ENCODE peak calls at places on chromosome 11, in eight cellular contexts. W is A549, T is K562, I is uterus, U is HCT116, Y is ovary, D is suprapubic skin, N is adrenal gland. J is an unnamed sample.

GRCh38 chr11:11396290-11397042 is 43.4 kb upstream of the CSNK2A3 start:
- DNase-seq in W (no peak), T (no peak), I (peak), U (no peak), Y (peak), D (no peak), N (no peak), J (no peak)

GRCh38 chr11:47355283-47356128 is 3.0 kb upstream of the MYBPC3 start:
- DNase-seq in W (peak), T (peak), I (peak), U (peak), Y (peak), D (peak), N (peak), J (peak)

GRCh38 chr11:133015457-133015856 is 516.8 kb downstream of the OPCML start:
- DNase-seq in W (no peak), T (no peak), I (no peak), U (no peak), Y (no peak), D (no peak), N (no peak), J (no peak)

GRCh38 chr11:121958978-121959340 is 157.1 kb downstream of the BLID start:
- DNase-seq in W (no peak), T (no peak), I (no peak), U (no peak), Y (no peak), D (no peak), N (no peak), J (no peak)

GRCh38 chr11:115226556-115226955 is 277.7 kb downstream of the CADM1 start:
- DNase-seq in W (peak), T (no peak), I (no peak), U (no peak), Y (no peak), D (no peak), N (no peak), J (no peak)

GRCh38 chr11:119974467-119974866 is 163.4 kb downstream of the TRIM29 start:
- DNase-seq in W (no peak), T (no peak), I (no peak), U (no peak), Y (no peak), D (no peak), N (no peak), J (no peak)

GRCh38 chr11:122724520-122724919 is 69.0 kb downstream of the UBASH3B start:
- DNase-seq in W (no peak), T (no peak), I (no peak), U (no peak), Y (no peak), D (no peak), N (no peak), J (no peak)

GRCh38 chr11:103730151-103730940 is 306.1 kb upstream of the DDI1 start:
- DNase-seq in W (no peak), T (no peak), I (no peak), U (no peak), Y (no peak), D (no peak), N (no peak), J (no peak)

GRCh38 chr11:34104680-34105078 is 750 bp upstream of the NAT10 start:
- DNase-seq in W (no peak), T (no peak), I (no peak), U (no peak), Y (no peak), D (no peak), N (no peak), J (no peak)

GRCh38 chr11:5992604-5993251 is 5.9 kb upstream of the OR52L1 start:
- DNase-seq in W (peak), T (peak), I (no peak), U (peak), Y (no peak), D (no peak), N (no peak), J (no peak)

GRCh38 chr11:12388171-12388570 is 10.8 kb downstream of the PARVA start:
- DNase-seq in W (no peak), T (no peak), I (no peak), U (no peak), Y (no peak), D (no peak), N (no peak), J (no peak)

GRCh38 chr11:91926967-91927366 is 297.7 kb upstream of the FAT3 start:
- DNase-seq in W (no peak), T (no peak), I (peak), U (no peak), Y (no peak), D (no peak), N (peak), J (no peak)

GRCh38 chr11:96130061-96130460 is 206.2 kb upstream of the MTMR2 start:
- DNase-seq in W (no peak), T (no peak), I (no peak), U (no peak), Y (no peak), D (no peak), N (no peak), J (no peak)

GRCh38 chr11:112238041-112238440 is 11.8 kb downstream of the PTS start:
- DNase-seq in W (no peak), T (no peak), I (no peak), U (no peak), Y (no peak), D (no peak), N (no peak), J (no peak)

GRCh38 chr11:35236667-35237003 is 97.7 kb downstream of the CD44 start:
- DNase-seq in W (no peak), T (no peak), I (no peak), U (no peak), Y (no peak), D (no peak), N (no peak), J (no peak)

GRCh38 chr11:71426413-71426812 is 21.8 kb downstream of the DHCR7 start:
- DNase-seq in W (no peak), T (no peak), I (no peak), U (no peak), Y (no peak), D (no peak), N (no peak), J (no peak)

GRCh38 chr11:11020219-11020726 is 162.4 kb upstream of the ZBED5 start:
- DNase-seq in W (no peak), T (no peak), I (no peak), U (no peak), Y (no peak), D (no peak), N (no peak), J (no peak)

GRCh38 chr11:131754671-131755070 is 384.3 kb downstream of the NTM start:
- DNase-seq in W (no peak), T (no peak), I (no peak), U (no peak), Y (no peak), D (no peak), N (no peak), J (no peak)

GRCh38 chr11:63769044-63769718 is 606 bp upstream of the ZFTA start:
- DNase-seq in W (no peak), T (peak), I (peak), U (no peak), Y (peak), D (no peak), N (no peak), J (no peak)

GRCh38 chr11:13668957-13669521 is 571 bp downstream of the FAR1 start:
- DNase-seq in W (peak), T (peak), I (no peak), U (no peak), Y (peak), D (peak), N (peak), J (peak)

GRCh38 chr11:116787786-116788486 is at the start of gene ZPR1:
- DNase-seq in W (peak), T (peak), I (peak), U (peak), Y (peak), D (peak), N (peak), J (peak)

GRCh38 chr11:71574418-71574817 is 8.3 kb downstream of the KRTAP5-11 start:
- DNase-seq in W (no peak), T (no peak), I (no peak), U (no peak), Y (no peak), D (no peak), N (no peak), J (no peak)

GRCh38 chr11:115104851-115105453 is 399.3 kb downstream of the CADM1 start:
- DNase-seq in W (no peak), T (no peak), I (no peak), U (no peak), Y (no peak), D (no peak), N (peak), J (no peak)

GRCh38 chr11:72712168-72712721 is 38.0 kb upstream of the PDE2A start:
- DNase-seq in W (no peak), T (no peak), I (peak), U (no peak), Y (no peak), D (peak), N (peak), J (peak)

GRCh38 chr11:96267490-96268010 is 75.4 kb downstream of the MAML2 start:
- DNase-seq in W (no peak), T (no peak), I (no peak), U (no peak), Y (no peak), D (no peak), N (no peak), J (no peak)

GRCh38 chr11:116366980-116367640 is 405.7 kb downstream of the BUD13 start:
- DNase-seq in W (no peak), T (no peak), I (no peak), U (no peak), Y (no peak), D (no peak), N (no peak), J (no peak)

GRCh38 chr11:122069946-122070345 is 46.1 kb downstream of the BLID start:
- DNase-seq in W (no peak), T (no peak), I (peak), U (no peak), Y (peak), D (no peak), N (peak), J (no peak)

GRCh38 chr11:114053406-114053805 is 6.1 kb upstream of the ZBTB16 start:
- DNase-seq in W (no peak), T (no peak), I (no peak), U (no peak), Y (no peak), D (peak), N (no peak), J (no peak)

GRCh38 chr11:124946735-124947141 is 7.3 kb upstream of the CCDC15 start:
- DNase-seq in W (no peak), T (no peak), I (no peak), U (no peak), Y (no peak), D (no peak), N (no peak), J (no peak)

GRCh38 chr11:64647019-64647805 is 56.2 kb downstream of the SLC22A12 start:
- DNase-seq in W (no peak), T (no peak), I (no peak), U (no peak), Y (no peak), D (no peak), N (no peak), J (no peak)

GRCh38 chr11:116742104-116742503 is 30.7 kb downstream of the BUD13 start:
- DNase-seq in W (no peak), T (no peak), I (no peak), U (no peak), Y (no peak), D (no peak), N (no peak), J (no peak)

GRCh38 chr11:72609045-72609444 is 65.2 kb downstream of the PDE2A start:
- DNase-seq in W (no peak), T (no peak), I (no peak), U (no peak), Y (no peak), D (no peak), N (no peak), J (no peak)

GRCh38 chr11:67564230-67564629 is 19.4 kb upstream of the GSTP1 start:
- DNase-seq in W (no peak), T (no peak), I (no peak), U (no peak), Y (no peak), D (no peak), N (no peak), J (no peak)

GRCh38 chr11:122214080-122214479 is 98.1 kb upstream of the BLID start:
- DNase-seq in W (no peak), T (no peak), I (no peak), U (no peak), Y (no peak), D (no peak), N (no peak), J (no peak)

GRCh38 chr11:25242928-25243327 is 746.1 kb downstream of the LUZP2 start:
- DNase-seq in W (no peak), T (no peak), I (no peak), U (no peak), Y (no peak), D (no peak), N (no peak), J (no peak)

GRCh38 chr11:131099013-131099412 is 182.7 kb upstream of the SNX19 start:
- DNase-seq in W (no peak), T (no peak), I (no peak), U (no peak), Y (no peak), D (no peak), N (no peak), J (no peak)

GRCh38 chr11:128953151-128953550 is 10.5 kb upstream of the TP53AIP1 start:
- DNase-seq in W (no peak), T (no peak), I (no peak), U (no peak), Y (no peak), D (no peak), N (no peak), J (no peak)

GRCh38 chr11:65134240-65134951 is at the start of gene SYVN1:
- DNase-seq in W (peak), T (peak), I (peak), U (peak), Y (peak), D (peak), N (peak), J (peak)

GRCh38 chr11:96328395-96329010 is 14.5 kb downstream of the MAML2 start:
- DNase-seq in W (no peak), T (peak), I (no peak), U (no peak), Y (no peak), D (no peak), N (no peak), J (no peak)

DNA sequence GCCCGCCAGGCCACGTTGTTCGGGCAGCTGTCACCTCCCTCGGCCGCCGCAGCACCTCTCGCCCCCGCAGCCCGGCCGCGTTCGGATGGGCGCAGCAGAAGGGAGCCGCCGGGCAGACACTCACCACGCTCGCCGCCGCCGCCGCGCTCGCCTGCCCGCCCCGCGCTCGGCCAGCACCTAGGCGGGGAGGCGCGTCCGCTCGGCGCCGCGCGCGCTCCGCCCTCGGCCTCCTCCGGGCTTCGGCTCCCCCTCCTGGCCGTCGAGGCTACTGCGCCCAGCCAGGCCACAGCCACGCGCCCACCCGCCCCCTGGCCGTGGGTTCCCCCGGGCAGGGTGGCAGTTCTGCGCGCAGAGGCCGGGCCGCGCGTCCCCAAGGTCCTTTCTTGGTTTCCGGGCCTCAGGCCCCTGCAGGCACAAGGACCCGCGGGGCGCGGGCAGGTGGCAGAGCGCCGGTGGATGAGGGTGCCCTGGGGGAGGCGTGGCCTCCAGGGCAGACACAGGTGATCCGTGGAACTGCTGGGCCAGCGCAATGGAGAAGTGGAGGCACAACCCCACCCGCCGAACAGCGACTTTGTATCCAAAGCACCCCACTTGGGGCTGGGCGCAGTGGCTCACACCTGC is at the start of gene SLC25A22:
- DNase-seq in W (peak), T (peak), I (peak), U (no peak), Y (peak), D (no peak), N (peak), J (no peak)
- TF ChIP-seq POLR2A in W (peak), T (no peak), I (peak), U (peak), Y (no peak), D (no peak), N (no peak), J (no peak)

GRCh38 chr11:69666261-69666660 is 8.9 kb downstream of the LTO1 start:
- DNase-seq in W (no peak), T (no peak), I (peak), U (no peak), Y (no peak), D (peak), N (peak), J (no peak)
- TF ChIP-seq POLR2A in W (no peak), T (no peak), I (no peak), U (no peak), Y (no peak), D (no peak), N (no peak), J (no peak)

GRCh38 chr11:118928870-118929495 is 3.3 kb upstream of the BCL9L start:
- DNase-seq in W (no peak), T (peak), I (peak), U (no peak), Y (no peak), D (peak), N (peak), J (no peak)

GRCh38 chr11:118931576-118931975 is 5.8 kb upstream of the BCL9L start:
- DNase-seq in W (no peak), T (no peak), I (no peak), U (no peak), Y (no peak), D (no peak), N (no peak), J (no peak)

GRCh38 chr11:118930152-118930712 is 4.5 kb upstream of the BCL9L start:
- DNase-seq in W (no peak), T (peak), I (peak), U (peak), Y (peak), D (peak), N (peak), J (peak)

GRCh38 chr11:118928108-118928869 is 2.6 kb upstream of the BCL9L start:
- DNase-seq in W (peak), T (peak), I (peak), U (peak), Y (peak), D (peak), N (peak), J (peak)

DNA sequence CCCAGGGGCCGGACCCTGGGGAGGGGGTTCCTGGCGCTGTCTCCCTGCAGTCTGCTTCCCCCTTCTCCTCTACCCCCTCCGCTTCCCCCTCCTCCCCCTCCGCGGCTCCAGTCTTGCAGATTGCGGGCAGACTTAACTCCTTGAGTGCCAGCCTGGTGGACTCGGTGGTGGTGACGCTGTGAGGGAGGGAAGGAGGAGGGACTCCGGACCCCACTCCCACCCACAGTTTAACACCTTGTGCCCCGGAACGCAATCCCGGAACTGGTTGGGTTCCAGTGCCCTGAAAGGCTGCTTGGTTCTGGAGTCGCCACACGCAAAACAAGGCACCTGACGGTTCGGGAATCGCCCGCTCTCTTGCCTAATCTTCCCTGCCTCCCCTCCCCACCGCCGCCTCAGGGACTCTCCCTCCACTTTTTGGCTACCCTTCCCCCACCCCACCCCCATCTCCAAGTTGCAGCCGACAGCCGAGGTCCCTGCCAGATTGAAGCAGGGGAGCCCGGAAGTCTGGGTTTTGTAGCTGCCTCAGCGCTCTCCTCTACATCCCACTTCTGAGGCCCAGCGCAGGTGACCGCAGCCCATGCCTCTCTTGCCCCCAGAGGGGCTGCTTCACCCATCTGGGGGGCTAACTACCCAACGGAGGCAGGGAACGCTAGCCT is 3.9 kb upstream of the BCL9L start:
- DNase-seq in W (peak), T (peak), I (peak), U (peak), Y (peak), D (peak), N (peak), J (peak)
- TF ChIP-seq POLR2A in W (no peak), T (no peak), I (peak), U (no peak), Y (no peak), D (no peak), N (no peak), J (no peak)

GRCh38 chr11:66183581-66184048 is 84.8 kb upstream of the RAB1B start:
- DNase-seq in W (no peak), T (no peak), I (no peak), U (no peak), Y (no peak), D (no peak), N (no peak), J (no peak)
- TF ChIP-seq POLR2A in W (no peak), T (no peak), I (no peak), U (no peak), Y (no peak), D (no peak), N (no peak), J (no peak)

DNA sequence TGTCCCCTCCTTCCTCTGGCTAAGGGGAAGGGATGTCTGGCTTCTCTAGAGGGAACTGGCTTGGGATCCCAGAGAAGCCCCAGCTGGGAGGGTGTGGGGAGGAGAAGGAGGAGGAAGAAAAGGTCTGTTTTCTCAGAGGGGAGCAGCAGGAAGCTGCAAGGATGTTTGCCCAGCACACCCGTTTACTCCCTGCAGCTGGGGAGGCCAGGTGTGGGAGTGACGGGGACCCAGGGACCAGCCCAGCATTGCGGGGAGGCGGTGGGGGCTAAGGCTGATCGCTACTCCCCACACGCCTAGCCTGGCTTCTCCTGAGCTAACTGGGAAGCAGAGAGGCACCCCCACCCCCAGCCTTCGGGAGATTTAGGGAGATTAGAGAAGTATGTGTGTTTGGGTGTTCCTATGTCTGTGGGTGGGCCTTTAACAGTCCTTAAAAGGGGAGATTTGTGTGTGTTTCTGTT is 3.9 kb downstream of the CREB3L1 start:
- DNase-seq in W (no peak), T (peak), I (peak), U (no peak), Y (no peak), D (no peak), N (no peak), J (no peak)
- TF ChIP-seq POLR2A in W (no peak), T (no peak), I (peak), U (no peak), Y (no peak), D (no peak), N (no peak), J (no peak)

GRCh38 chr11:16148301-16148787 is 208.0 kb downstream of the SOX6 start:
- DNase-seq in W (no peak), T (no peak), I (no peak), U (no peak), Y (peak), D (no peak), N (no peak), J (no peak)
- TF ChIP-seq POLR2A in W (no peak), T (no peak), I (no peak), U (no peak), Y (no peak), D (no peak), N (no peak), J (no peak)

GRCh38 chr11:2379471-2380174 is 2.5 kb downstream of the CD81 start:
- DNase-seq in W (no peak), T (no peak), I (peak), U (no peak), Y (peak), D (no peak), N (no peak), J (no peak)
- TF ChIP-seq POLR2A in W (no peak), T (no peak), I (no peak), U (no peak), Y (no peak), D (no peak), N (no peak), J (no peak)

J was measured in breast epithelium.